ENCODE peak calls at places on chromosomes 3 and 15, in nine cellular contexts. B is heart right ventricle, A is mesendoderm, Q is neuronal stem cell, X is IMR-90, Y is heart left ventricle, M is left ventricle myocardium inferior, Z is breast epithelium, K is tibial nerve. I is an unnamed sample. For H3K4me1, the result is how much of the 10 kb centered on the place peaks cover.

GRCh38 chr3:14821151-14821550 is 2.4 kb downstream of the FGD5 start:
- DNase-seq in B (no peak), A (no peak), Q (no peak), X (no peak), Y (no peak), M (no peak), Z (no peak), K (no peak), I (no peak)

GRCh38 chr15:26690778-26691177 is 82.1 kb downstream of the GABRB3 start:
- DNase-seq in B (no peak), A (peak), Q (peak), X (no peak), Y (no peak), M (no peak), Z (no peak), K (no peak), I (no peak)

GRCh38 chr3:149489060-149489690 is 14.7 kb downstream of the TM4SF4 start:
- DNase-seq in B (no peak), A (peak), Q (no peak), X (no peak), Y (no peak), M (no peak), Z (no peak), K (no peak), I (no peak)

GRCh38 chr15:62845239-62846126 is 197.1 kb upstream of the TPM1 start:
- DNase-seq in B (no peak), A (peak), Q (no peak), X (peak), Y (no peak), M (no peak), Z (no peak), K (no peak), I (no peak)

GRCh38 chr3:142962520-142963265 is 781 bp downstream of the PAQR9 start:
- DNase-seq in B (no peak), A (peak), Q (no peak), X (no peak), Y (no peak), M (no peak), Z (no peak), K (no peak), I (no peak)

GRCh38 chr3:13494463-13495350 is 14.6 kb downstream of the HDAC11 start:
- DNase-seq in B (no peak), A (peak), Q (peak), X (peak), Y (no peak), M (peak), Z (no peak), K (no peak), I (no peak)

GRCh38 chr3:29406433-29406832 is 125.6 kb downstream of the RBMS3 start:
- DNase-seq in B (no peak), A (no peak), Q (no peak), X (no peak), Y (no peak), M (no peak), Z (no peak), K (no peak), I (no peak)

GRCh38 chr15:78065284-78065872 is 12.1 kb downstream of the TBC1D2B start:
- DNase-seq in B (peak), A (peak), Q (no peak), X (peak), Y (peak), M (peak), Z (no peak), K (peak), I (peak)

GRCh38 chr3:125325746-125326145 is 49.4 kb downstream of the ZNF148 start:
- DNase-seq in B (no peak), A (no peak), Q (no peak), X (no peak), Y (no peak), M (no peak), Z (no peak), K (no peak), I (no peak)

GRCh38 chr3:48475188-48475587 is 28.7 kb downstream of the ATRIP start:
- DNase-seq in B (no peak), A (no peak), Q (no peak), X (no peak), Y (no peak), M (no peak), Z (no peak), K (no peak), I (no peak)

GRCh38 chr3:48473617-48473952 is 27.0 kb downstream of the ATRIP start:
- DNase-seq in B (no peak), A (no peak), Q (no peak), X (no peak), Y (no peak), M (no peak), Z (no peak), K (no peak), I (no peak)

GRCh38 chr3:48474619-48475018 is 28.1 kb downstream of the ATRIP start:
- DNase-seq in B (no peak), A (peak), Q (no peak), X (no peak), Y (no peak), M (no peak), Z (no peak), K (no peak), I (no peak)

GRCh38 chr3:48472673-48472922 is 26.1 kb downstream of the ATRIP start:
- DNase-seq in B (peak), A (no peak), Q (no peak), X (no peak), Y (no peak), M (no peak), Z (no peak), K (no peak), I (no peak)

GRCh38 chr3:48472923-48473616 is 26.5 kb downstream of the ATRIP start:
- DNase-seq in B (peak), A (peak), Q (peak), X (peak), Y (peak), M (peak), Z (peak), K (peak), I (peak)
- H3K4me3 ChIP-seq in B (peak), A (peak), Q (peak), X (peak), Y (peak), M (peak), Z (peak), K (peak), I (peak)

DNA sequence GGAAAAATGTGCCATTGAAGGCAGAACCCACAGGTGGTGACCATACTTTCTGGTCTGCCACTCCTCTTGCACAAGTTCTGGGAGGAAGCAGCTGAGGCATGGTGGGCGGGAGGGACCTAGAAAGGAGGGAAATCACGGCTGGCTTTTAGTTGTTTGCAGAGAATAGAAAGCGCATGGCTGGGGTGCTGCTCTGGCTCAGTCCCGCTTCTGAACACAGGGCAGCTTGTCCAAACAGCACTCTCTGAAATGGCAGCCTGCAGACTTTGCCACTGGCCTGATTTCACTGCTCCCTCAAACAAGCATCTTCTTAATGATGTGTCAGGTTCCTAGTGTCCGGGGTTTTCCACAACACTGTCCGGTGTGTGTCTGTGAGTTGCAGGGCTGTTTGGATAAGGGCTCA is 76.7 kb downstream of the AAGAB start:
- DNase-seq in B (no peak), A (no peak), Q (no peak), X (peak), Y (no peak), M (no peak), Z (no peak), K (no peak), I (no peak)
- H3K4me1 ChIP-seq in B (under half), A (under half), Q (under half), X (half or more), Y (under half), M (under half), Z (under half), K (under half), I (under half)

GRCh38 chr3:114217266-114217665 is 20.1 kb downstream of the ZNF80 start:
- DNase-seq in B (no peak), A (no peak), Q (no peak), X (no peak), Y (no peak), M (no peak), Z (no peak), K (no peak), I (no peak)

GRCh38 chr3:114214542-114215341 is 22.6 kb downstream of the ZNF80 start:
- DNase-seq in B (no peak), A (peak), Q (no peak), X (no peak), Y (no peak), M (no peak), Z (no peak), K (no peak), I (peak)

GRCh38 chr3:114218006-114218405 is 19.4 kb downstream of the ZNF80 start:
- DNase-seq in B (no peak), A (peak), Q (no peak), X (no peak), Y (no peak), M (no peak), Z (no peak), K (no peak), I (no peak)

GRCh38 chr3:114218578-114219185 is 18.7 kb downstream of the ZNF80 start:
- DNase-seq in B (no peak), A (no peak), Q (no peak), X (no peak), Y (no peak), M (no peak), Z (no peak), K (no peak), I (no peak)

GRCh38 chr3:114216186-114216970 is 21.0 kb downstream of the ZNF80 start:
- DNase-seq in B (no peak), A (no peak), Q (no peak), X (peak), Y (no peak), M (no peak), Z (no peak), K (no peak), I (no peak)
- H3K4me3 ChIP-seq in B (no peak), A (no peak), Q (no peak), X (no peak), Y (no peak), M (no peak), Z (no peak), K (no peak), I (no peak)

GRCh38 chr3:46926039-46926438 is 48.5 kb downstream of the PTH1R start:
- DNase-seq in B (no peak), A (no peak), Q (no peak), X (peak), Y (no peak), M (no peak), Z (no peak), K (no peak), I (no peak)
- H3K4me1 ChIP-seq in B (half or more), A (under half), Q (under half), X (under half), Y (under half), M (half or more), Z (under half), K (under half), I (half or more)

GRCh38 chr3:111548756-111549155 is 6.8 kb downstream of the CD96 start:
- DNase-seq in B (no peak), A (no peak), Q (no peak), X (no peak), Y (no peak), M (no peak), Z (no peak), K (no peak), I (no peak)
- H3K4me3 ChIP-seq in B (no peak), A (no peak), Q (no peak), X (no peak), Y (no peak), M (no peak), Z (no peak), K (no peak), I (peak)

GRCh38 chr15:74396445-74397238 is 29.2 kb upstream of the CYP11A1 start:
- DNase-seq in B (no peak), A (peak), Q (no peak), X (peak), Y (no peak), M (no peak), Z (no peak), K (no peak), I (no peak)

GRCh38 chr15:74397239-74398068 is 30.0 kb upstream of the CYP11A1 start:
- DNase-seq in B (no peak), A (no peak), Q (no peak), X (no peak), Y (no peak), M (no peak), Z (no peak), K (no peak), I (no peak)

GRCh38 chr15:74399100-74399499 is 31.7 kb upstream of the CYP11A1 start:
- DNase-seq in B (no peak), A (no peak), Q (no peak), X (no peak), Y (no peak), M (no peak), Z (no peak), K (no peak), I (no peak)

GRCh38 chr15:74399511-74400312 is 32.3 kb upstream of the CYP11A1 start:
- DNase-seq in B (no peak), A (no peak), Q (no peak), X (peak), Y (no peak), M (no peak), Z (no peak), K (no peak), I (no peak)

GRCh38 chr15:74398183-74398582 is 30.7 kb upstream of the CYP11A1 start:
- DNase-seq in B (no peak), A (no peak), Q (no peak), X (no peak), Y (no peak), M (no peak), Z (no peak), K (no peak), I (no peak)
- H3K4me1 ChIP-seq in B (under half), A (under half), Q (under half), X (under half), Y (under half), M (under half), Z (under half), K (under half), I (under half)

GRCh38 chr3:44992555-44993470 is 16.8 kb downstream of the EXOSC7 start:
- DNase-seq in B (no peak), A (peak), Q (no peak), X (no peak), Y (no peak), M (no peak), Z (no peak), K (no peak), I (no peak)
- H3K4me3 ChIP-seq in B (no peak), A (no peak), Q (no peak), X (no peak), Y (no peak), M (no peak), Z (no peak), K (no peak), I (no peak)

I was measured in CD4-positive, alpha-beta memory T cell.